ENCODE peak calls at places on chromosomes 3 and 15, in six cellular contexts. One of them, this sample, is unnamed.

GRCh38 chr15:63610209-63610841 is 13.1 kb downstream of the FBXL22 start:
- DNase-seq in germinal center: peak
- DNase-seq in NCI-H460: peak
- DNase-seq in kidney glomerular epithelial cell: peak
- DNase-seq in stimulated activated CD4-positive, alpha-beta T cell treated with anti-CD3 and anti-CD28 coated beads, Interleukin-4, amount 100 ng/mL, for 4 hours: peak
- DNase-seq in SW480: peak
- DNase-seq in this sample: peak

GRCh38 chr3:54897028-54897711 is 30.7 kb downstream of the LRTM1 start:
- DNase-seq in NCI-H460: no peak
- DNase-seq in SW480: no peak
- DNase-seq in kidney glomerular epithelial cell: no peak
- DNase-seq in germinal center: no peak
- DNase-seq in stimulated activated CD4-positive, alpha-beta T cell treated with anti-CD3 and anti-CD28 coated beads, Interleukin-4, amount 100 ng/mL, for 4 hours: no peak
- DNase-seq in this sample: no peak

GRCh38 chr15:67161881-67162280 is 92.6 kb downstream of the AAGAB start:
- DNase-seq in stimulated activated CD4-positive, alpha-beta T cell treated with anti-CD3 and anti-CD28 coated beads, Interleukin-4, amount 100 ng/mL, for 4 hours: no peak
- DNase-seq in germinal center: no peak
- DNase-seq in SW480: no peak
- DNase-seq in kidney glomerular epithelial cell: no peak
- DNase-seq in NCI-H460: no peak
- DNase-seq in this sample: peak

GRCh38 chr3:184234224-184234623 is 4.8 kb downstream of the VWA5B2 start:
- DNase-seq in germinal center: no peak
- DNase-seq in SW480: peak
- DNase-seq in kidney glomerular epithelial cell: peak
- DNase-seq in stimulated activated CD4-positive, alpha-beta T cell treated with anti-CD3 and anti-CD28 coated beads, Interleukin-4, amount 100 ng/mL, for 4 hours: no peak
- DNase-seq in NCI-H460: no peak
- DNase-seq in this sample: no peak

GRCh38 chr15:89329329-89330084 is 5.1 kb downstream of the POLG start:
- DNase-seq in SW480: no peak
- DNase-seq in NCI-H460: no peak
- DNase-seq in germinal center: no peak
- DNase-seq in kidney glomerular epithelial cell: no peak
- DNase-seq in stimulated activated CD4-positive, alpha-beta T cell treated with anti-CD3 and anti-CD28 coated beads, Interleukin-4, amount 100 ng/mL, for 4 hours: no peak
- DNase-seq in this sample: no peak

GRCh38 chr15:45993072-45993471 is 358.2 kb downstream of the SQOR start:
- DNase-seq in NCI-H460: no peak
- DNase-seq in stimulated activated CD4-positive, alpha-beta T cell treated with anti-CD3 and anti-CD28 coated beads, Interleukin-4, amount 100 ng/mL, for 4 hours: no peak
- DNase-seq in germinal center: no peak
- DNase-seq in kidney glomerular epithelial cell: no peak
- DNase-seq in SW480: no peak
- DNase-seq in this sample: no peak

GRCh38 chr15:90463381-90463780 is 66.3 kb upstream of the CRTC3 start:
- DNase-seq in NCI-H460: no peak
- DNase-seq in stimulated activated CD4-positive, alpha-beta T cell treated with anti-CD3 and anti-CD28 coated beads, Interleukin-4, amount 100 ng/mL, for 4 hours: no peak
- DNase-seq in germinal center: no peak
- DNase-seq in kidney glomerular epithelial cell: peak
- DNase-seq in SW480: no peak
- DNase-seq in this sample: no peak

GRCh38 chr3:181056276-181056675 is 66.7 kb upstream of the DNAJC19 start:
- DNase-seq in SW480: no peak
- DNase-seq in germinal center: no peak
- DNase-seq in NCI-H460: no peak
- DNase-seq in stimulated activated CD4-positive, alpha-beta T cell treated with anti-CD3 and anti-CD28 coated beads, Interleukin-4, amount 100 ng/mL, for 4 hours: no peak
- DNase-seq in kidney glomerular epithelial cell: no peak
- DNase-seq in this sample: no peak

GRCh38 chr3:37599186-37599585 is 262.5 kb upstream of the CTDSPL start:
- DNase-seq in stimulated activated CD4-positive, alpha-beta T cell treated with anti-CD3 and anti-CD28 coated beads, Interleukin-4, amount 100 ng/mL, for 4 hours: no peak
- DNase-seq in SW480: no peak
- DNase-seq in kidney glomerular epithelial cell: no peak
- DNase-seq in NCI-H460: no peak
- DNase-seq in germinal center: no peak
- DNase-seq in this sample: no peak

GRCh38 chr3:157125101-157125500 is 34.8 kb downstream of the CCNL1 start:
- DNase-seq in germinal center: no peak
- DNase-seq in kidney glomerular epithelial cell: no peak
- DNase-seq in NCI-H460: no peak
- DNase-seq in SW480: no peak
- DNase-seq in stimulated activated CD4-positive, alpha-beta T cell treated with anti-CD3 and anti-CD28 coated beads, Interleukin-4, amount 100 ng/mL, for 4 hours: no peak
- DNase-seq in this sample: no peak

GRCh38 chr15:101608182-101608581 is 44.0 kb downstream of the TM2D3 start:
- DNase-seq in NCI-H460: no peak
- DNase-seq in kidney glomerular epithelial cell: no peak
- DNase-seq in stimulated activated CD4-positive, alpha-beta T cell treated with anti-CD3 and anti-CD28 coated beads, Interleukin-4, amount 100 ng/mL, for 4 hours: no peak
- DNase-seq in germinal center: no peak
- DNase-seq in SW480: peak
- DNase-seq in this sample: no peak

GRCh38 chr3:12832350-12833225 is 8.8 kb downstream of the RPL32 start:
- DNase-seq in SW480: no peak
- DNase-seq in germinal center: no peak
- DNase-seq in stimulated activated CD4-positive, alpha-beta T cell treated with anti-CD3 and anti-CD28 coated beads, Interleukin-4, amount 100 ng/mL, for 4 hours: no peak
- DNase-seq in NCI-H460: no peak
- DNase-seq in kidney glomerular epithelial cell: no peak
- DNase-seq in this sample: no peak

GRCh38 chr15:63998489-63998888 is 47.8 kb downstream of the DAPK2 start:
- DNase-seq in kidney glomerular epithelial cell: peak
- DNase-seq in NCI-H460: no peak
- DNase-seq in SW480: no peak
- DNase-seq in germinal center: no peak
- DNase-seq in stimulated activated CD4-positive, alpha-beta T cell treated with anti-CD3 and anti-CD28 coated beads, Interleukin-4, amount 100 ng/mL, for 4 hours: no peak
- DNase-seq in this sample: no peak